ENCODE peak calls at places on chromosome 1, in nine cellular contexts. D is SHP77, H is OCI-LY7, F is BE2C, E is GM19239, R is breast epithelium, J is psoas muscle, P is progenitor cell of endocrine pancreas, W is KG1. X is an unnamed sample.

GRCh38 chr1:164611754-164612642 is 53.0 kb downstream of the PBX1 start:
- DNase-seq in D (peak; percentile 92), F (no peak), R (peak; percentile 82), E (no peak), W (no peak), P (peak; percentile 33), J (no peak), H (no peak), X (peak; percentile 13)

GRCh38 chr1:37948160-37948559 is 1.3 kb upstream of the INPP5B start:
- DNase-seq in F (no peak), W (no peak), E (no peak), P (no peak), R (no peak), H (no peak), D (no peak), J (no peak), X (no peak)

GRCh38 chr1:15352122-15352957 is 57.3 kb upstream of the EFHD2 start:
- DNase-seq in D (peak; percentile 33), W (no peak), R (peak; percentile 56), H (no peak), P (no peak), J (no peak), E (no peak), F (no peak), X (peak; percentile 84)

GRCh38 chr1:245128381-245128780 is 26.4 kb upstream of the KIF26B start:
- DNase-seq in F (no peak), J (no peak), D (no peak), W (no peak), H (no peak), P (no peak), E (no peak), R (no peak), X (no peak)

GRCh38 chr1:208499021-208499420 is 254.8 kb upstream of the PLXNA2 start:
- DNase-seq in P (no peak), R (no peak), D (no peak), J (no peak), W (no peak), E (no peak), F (no peak), H (no peak), X (no peak)

GRCh38 chr1:106439475-106439874 is 617.0 kb upstream of the PRMT6 start:
- DNase-seq in P (no peak), W (no peak), E (no peak), H (no peak), J (no peak), R (no peak), F (no peak), D (no peak), X (no peak)

GRCh38 chr1:26038904-26039303 is 7.0 kb downstream of the SLC30A2 start:
- DNase-seq in H (no peak), E (no peak), D (no peak), W (no peak), R (no peak), J (no peak), P (no peak), F (no peak), X (no peak)

GRCh38 chr1:184637664-184638063 is 117.0 kb downstream of the EDEM3 start:
- DNase-seq in P (no peak), W (no peak), D (no peak), J (no peak), R (no peak), H (no peak), E (no peak), F (no peak), X (no peak)

GRCh38 chr1:6037338-6037762 is 8.3 kb upstream of the KCNAB2 start:
- DNase-seq in D (no peak), W (no peak), E (peak; percentile 69), F (peak; percentile 85), R (no peak), H (peak; percentile 47), P (no peak), J (no peak), X (peak; percentile 84)

GRCh38 chr1:15125101-15125745 is 28.3 kb upstream of the TMEM51 start:
- DNase-seq in E (no peak), H (no peak), F (no peak), R (no peak), D (no peak), W (no peak), J (no peak), P (no peak), X (no peak)

X was measured in AG08395.